ENCODE peak calls at places on chromosomes 4 and X, in eight cellular contexts. N is choroid plexus epithelial cell; Z is hepatocyte; T is fibroblast of lung; R is MM.1S; K is CD8-positive, alpha-beta T cell; F is left ventricle myocardium inferior; X is lower lobe of right lung. A is an unnamed sample.
A peak's percentile ranks its signal among the peaks of the same experiment; 100 is the strongest.

GRCh38 chrX:17405225-17405969 is 30.4 kb downstream of the NHS start:
- DNase-seq in F (no peak), T (peak; percentile 87), X (no peak), N (no peak), R (no peak), Z (peak; percentile 20), K (no peak), A (no peak)

GRCh38 chr4:95181446-95182306 is 367.1 kb downstream of the UNC5C start:
- DNase-seq in N (peak; percentile 69), K (no peak), Z (no peak), T (peak; percentile 85), F (no peak), X (no peak), R (no peak), A (peak; percentile 36)

GRCh38 chr4:77190053-77190452 is 33.0 kb downstream of the CCNG2 start:
- DNase-seq in R (no peak), Z (peak; percentile 66), N (peak; percentile 16), F (no peak), T (no peak), X (no peak), K (no peak), A (no peak)

GRCh38 chr4:98993419-98994071 is 2.0 kb upstream of the METAP1 start:
- DNase-seq in T (no peak), Z (no peak), N (no peak), X (no peak), R (no peak), K (no peak), F (peak; percentile 34), A (no peak)

GRCh38 chrX:15401373-15401772 is 17.2 kb upstream of the VEGFD start:
- DNase-seq in K (no peak), T (no peak), F (no peak), N (no peak), X (no peak), R (no peak), Z (no peak), A (no peak)

GRCh38 chr4:127606823-127607222 is 25.9 kb upstream of the INTU start:
- DNase-seq in K (no peak), R (no peak), X (no peak), F (no peak), Z (no peak), N (peak; percentile 46), T (peak; percentile 6), A (no peak)

GRCh38 chrX:129953881-129954280 is 28.6 kb upstream of the BCORL1 start:
- DNase-seq in Z (no peak), N (no peak), K (no peak), F (no peak), X (no peak), T (no peak), R (no peak), A (no peak)

GRCh38 chr4:76897522-76898384 is at the start of gene SOWAHB:
- DNase-seq in R (peak; percentile 90), Z (peak; percentile 90), F (no peak), T (no peak), K (no peak), N (no peak), X (peak; percentile 89), A (peak; percentile 44)

GRCh38 chr4:17385403-17385802 is 126.5 kb downstream of the QDPR start:
- DNase-seq in R (peak; percentile 87), Z (peak; percentile 7), N (peak; percentile 70), K (no peak), F (no peak), T (peak; percentile 38), X (no peak), A (no peak)

GRCh38 chr4:26433556-26433955 is 56.7 kb downstream of the CCKAR start:
- DNase-seq in K (no peak), R (no peak), Z (no peak), N (peak; percentile 32), X (no peak), F (no peak), T (peak; percentile 28), A (no peak)

GRCh38 chrX:40008841-40009461 is 88.8 kb downstream of the BCOR start:
- DNase-seq in F (peak; percentile 64), T (peak; percentile 23), X (peak; percentile 56), N (no peak), R (no peak), Z (peak; percentile 54), K (no peak), A (peak; percentile 57)

GRCh38 chr4:86482851-86483490 is 111.1 kb upstream of the PTPN13 start:
- DNase-seq in T (peak; percentile 15), X (no peak), K (no peak), Z (no peak), F (no peak), R (no peak), N (peak; percentile 46), A (peak; percentile 17)

GRCh38 chr4:10117424-10118354 is 1.1 kb upstream of the WDR1 start:
- DNase-seq in K (peak; percentile 20), Z (peak; percentile 32), X (no peak), T (peak; percentile 67), N (peak; percentile 63), R (no peak), F (no peak), A (no peak)

GRCh38 chr4:106329027-106329618 is 12.8 kb downstream of the AIMP1 start:
- DNase-seq in F (no peak), K (no peak), T (peak; percentile 43), N (peak; percentile 78), R (peak; percentile 29), Z (peak; percentile 50), X (no peak), A (no peak)

GRCh38 chr4:1720163-1720983 is 750 bp downstream of the TMEM129 start:
- DNase-seq in K (peak; percentile 23), T (peak; percentile 47), X (peak; percentile 72), F (peak; percentile 46), R (peak; percentile 64), N (peak; percentile 57), Z (peak; percentile 77), A (peak; percentile 73)

GRCh38 chr4:2078584-2078983 is 19.5 kb downstream of the NAT8L start:
- DNase-seq in R (no peak), N (no peak), T (no peak), X (no peak), Z (no peak), K (no peak), F (no peak), A (no peak)

GRCh38 chr4:24843121-24843520 is 47.7 kb downstream of the SOD3 start:
- DNase-seq in X (no peak), F (no peak), Z (no peak), K (no peak), R (no peak), T (no peak), N (peak; percentile 7), A (no peak)

GRCh38 chr4:160299608-160300007 is 1196.7 kb downstream of the RAPGEF2 start:
- DNase-seq in K (no peak), R (no peak), T (no peak), Z (no peak), N (peak; percentile 20), X (no peak), F (no peak), A (no peak)

GRCh38 chrX:154712781-154713391 is 38.0 kb downstream of the GAB3 start:
- DNase-seq in Z (no peak), K (no peak), T (peak; percentile 82), X (no peak), R (peak; percentile 65), N (peak; percentile 78), F (no peak), A (no peak)

GRCh38 chrX:29090811-29091210 is 503.6 kb downstream of the IL1RAPL1 start:
- DNase-seq in X (no peak), N (peak; percentile 36), T (peak; percentile 19), Z (peak; percentile 16), K (no peak), R (peak; percentile 6), F (no peak), A (no peak)
- TF ChIP-seq CTCF in X (no peak), N (peak; percentile 29), T (peak; percentile 14), Z (peak; percentile 50), K (no peak), R (peak; percentile 46), F (peak; percentile 57), A (no peak)

DNA sequence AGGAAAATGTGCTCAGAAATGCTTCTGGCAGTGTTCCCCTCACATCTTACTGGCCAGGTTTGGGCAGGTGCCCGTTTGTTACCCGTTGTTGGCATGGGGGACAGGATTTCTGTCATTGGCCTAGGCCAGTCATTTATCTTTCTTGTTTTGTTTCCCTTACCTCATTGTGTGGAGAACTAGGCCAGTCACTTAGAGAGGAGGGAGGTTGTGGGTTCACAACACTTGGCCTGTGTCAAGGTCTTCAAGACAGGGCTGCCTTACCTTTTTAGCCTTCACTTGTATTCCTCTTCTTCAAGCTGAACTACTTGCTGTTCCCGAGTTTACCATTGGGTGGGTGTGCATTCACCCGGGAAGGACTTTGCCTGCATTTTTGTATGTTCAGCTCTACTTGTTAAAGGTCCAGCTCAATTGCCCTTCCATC is 17.7 kb downstream of the SNX25 start:
- DNase-seq in T (no peak), X (no peak), N (peak; percentile 60), K (no peak), Z (peak; percentile 43), F (no peak), R (no peak), A (no peak)
- TF ChIP-seq CTCF in T (peak; percentile 18), X (no peak), N (peak; percentile 54), K (no peak), Z (peak; percentile 18), F (peak; percentile 15), R (no peak), A (no peak)

GRCh38 chrX:85611926-85612325 is 232.5 kb upstream of the POF1B start:
- DNase-seq in K (no peak), Z (no peak), T (peak; percentile 4), N (peak; percentile 27), R (peak; percentile 41), F (no peak), X (no peak), A (no peak)
- TF ChIP-seq CTCF in K (no peak), Z (peak; percentile 51), T (no peak), N (peak; percentile 38), R (peak; percentile 52), F (peak; percentile 29), X (no peak), A (peak; percentile 32)

DNA sequence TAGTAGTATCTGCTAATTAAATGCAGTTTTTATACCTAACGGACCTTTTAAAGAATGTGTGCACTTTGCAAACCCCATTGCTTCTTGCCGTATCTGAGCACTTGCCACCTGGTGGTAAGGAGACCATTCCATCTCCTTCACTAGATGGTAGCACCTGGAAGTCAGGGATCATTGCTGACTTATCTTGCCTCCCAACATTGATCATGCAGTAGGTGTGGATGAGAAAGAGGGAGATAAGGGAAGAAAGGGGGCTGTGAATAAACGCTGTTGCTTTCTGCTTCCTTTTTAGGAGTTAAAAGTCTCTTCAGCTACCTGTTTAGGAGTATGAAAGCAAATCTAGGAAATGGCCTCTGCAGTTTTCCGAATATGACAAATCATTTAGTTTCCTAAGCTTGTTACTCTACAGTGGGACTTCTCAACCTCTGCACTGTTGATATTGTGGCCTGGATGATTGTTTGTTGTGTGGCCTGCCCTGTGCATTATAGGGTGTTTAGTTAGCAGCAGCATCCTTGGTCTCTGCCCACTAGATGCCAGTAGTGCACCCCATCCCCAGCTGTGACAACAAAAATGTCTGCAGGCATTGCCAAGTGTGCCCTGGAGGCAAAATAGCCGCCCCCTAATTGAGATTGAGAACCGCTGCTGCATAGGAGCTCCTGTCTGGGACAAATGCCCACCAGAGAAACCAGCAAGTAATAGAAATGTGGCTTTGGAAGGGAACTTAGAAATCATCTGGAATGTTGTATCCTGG is 38.8 kb downstream of the GAB1 start:
- DNase-seq in X (no peak), K (no peak), Z (no peak), N (peak; percentile 49), T (peak; percentile 20), R (peak; percentile 71), F (peak; percentile 30), A (peak; percentile 27)
- TF ChIP-seq CTCF in X (peak; percentile 44), K (no peak), Z (peak; percentile 36), N (peak; percentile 62), T (peak; percentile 28), R (peak; percentile 73), F (peak; percentile 63), A (no peak)

A was measured in glutamatergic neuron.